ENCODE peak calls at places on chromosome 10, in seven cellular contexts. L is NCI-H226; N is fibroblast of gingiva; V is RPMI7951; R is stimulated activated CD4-positive, alpha-beta T cell treated with anti-CD3 and anti-CD28 coated beads, Interleukin-2, amount 100 ng/mL, for 24 hours; S is mesothelial cell of epicardium; B is HAP-1. A is an unnamed sample.

GRCh38 chr10:31483546-31483945 is 164.5 kb downstream of the ZEB1 start:
- DNase-seq in V (no peak), N (no peak), R (no peak), B (no peak), S (no peak), L (no peak), A (no peak)

GRCh38 chr10:3141361-3142005 is 31.1 kb downstream of the PITRM1 start:
- DNase-seq in N (no peak), R (no peak), V (no peak), B (no peak), S (no peak), L (no peak), A (no peak)

GRCh38 chr10:90959826-90960225 is 38.9 kb upstream of the ANKRD1 start:
- DNase-seq in L (no peak), R (no peak), B (no peak), V (no peak), N (no peak), S (no peak), A (no peak)

GRCh38 chr10:98539578-98539977 is 92.8 kb upstream of the HPS1 start:
- DNase-seq in B (no peak), N (no peak), V (no peak), R (no peak), S (no peak), L (no peak), A (no peak)

GRCh38 chr10:30803058-30803457 is 173.5 kb upstream of the LYZL2 start:
- DNase-seq in L (no peak), N (no peak), B (no peak), R (no peak), V (no peak), S (no peak), A (no peak)

GRCh38 chr10:96691761-96692160 is 28.6 kb downstream of the PIK3AP1 start:
- DNase-seq in N (no peak), B (no peak), V (no peak), L (no peak), S (no peak), R (no peak), A (no peak)

GRCh38 chr10:69958232-69958902 is 94.3 kb upstream of the MACROH2A2 start:
- DNase-seq in R (peak; percentile 21), N (peak; percentile 53), B (peak; percentile 52), S (peak; percentile 36), V (peak; percentile 51), L (peak; percentile 18), A (no peak)

GRCh38 chr10:29731760-29732159 is 97.0 kb upstream of the SVIL start:
- DNase-seq in L (no peak), B (peak; percentile 82), R (no peak), V (no peak), S (no peak), N (peak; percentile 30), A (no peak)

GRCh38 chr10:132612571-132613504 is 75.3 kb downstream of the INPP5A start:
- DNase-seq in N (peak; percentile 24), S (no peak), B (no peak), V (no peak), L (no peak), R (no peak), A (no peak)

GRCh38 chr10:19683326-19683725 is 132.9 kb upstream of the PLXDC2 start:
- DNase-seq in B (no peak), R (no peak), L (no peak), S (no peak), N (no peak), V (no peak), A (no peak)

GRCh38 chr10:127293640-127294039 is 97.2 kb upstream of the INSYN2A start:
- DNase-seq in N (no peak), V (no peak), R (no peak), S (no peak), B (no peak), L (no peak), A (no peak)

GRCh38 chr10:29304259-29305030 is 15.6 kb downstream of the LYZL1 start:
- DNase-seq in V (peak; percentile 83), R (peak; percentile 35), B (peak; percentile 74), N (peak; percentile 49), L (peak; percentile 11), S (peak; percentile 70), A (no peak)

GRCh38 chr10:31118561-31118960 is 86.9 kb upstream of the ZNF438 start:
- DNase-seq in N (peak; percentile 19), B (no peak), S (no peak), L (peak; percentile 33), R (no peak), V (peak; percentile 55), A (no peak)

GRCh38 chr10:27741173-27742091 is 4.2 kb downstream of the MKX start:
- DNase-seq in R (no peak), N (no peak), L (no peak), B (no peak), S (peak; percentile 42), V (no peak), A (no peak)

GRCh38 chr10:101092742-101093386 is 31.1 kb downstream of the KAZALD1 start:
- DNase-seq in S (no peak), N (no peak), V (no peak), R (no peak), B (no peak), L (no peak), A (no peak)

GRCh38 chr10:29685506-29685905 is 50.7 kb upstream of the SVIL start:
- DNase-seq in V (no peak), S (no peak), B (no peak), R (no peak), N (no peak), L (no peak), A (no peak)

GRCh38 chr10:88066319-88066718 is 202.9 kb downstream of the PTEN start:
- DNase-seq in L (no peak), V (no peak), B (no peak), S (no peak), N (no peak), R (no peak), A (no peak)

GRCh38 chr10:78746178-78746763 is 322.5 kb upstream of the ZMIZ1 start:
- DNase-seq in R (no peak), B (no peak), N (no peak), S (no peak), L (no peak), V (no peak), A (no peak)

A was measured in stimulated activated naive CD4-positive, alpha-beta T cell treated with Interleukin-2 at 50 U/mL for 16 hours.